ENCODE peak calls at places on chromosomes 3 and 15, in four cellular contexts. One of them, this sample, is unnamed.
A peak's percentile ranks its signal among the peaks of the same experiment; 100 is the strongest.

GRCh38 chr15:63212050-63212973 is 22.9 kb downstream of the RAB8B start:
- DNase-seq in BJ: peak; percentile 81
- DNase-seq in A549: no peak
- DNase-seq in progenitor cell of endocrine pancreas: no peak
- DNase-seq in this sample: no peak

GRCh38 chr15:37140531-37141053 is 40.2 kb upstream of the MEIS2 start:
- DNase-seq in BJ: no peak
- DNase-seq in A549: no peak
- DNase-seq in progenitor cell of endocrine pancreas: no peak
- DNase-seq in this sample: no peak

GRCh38 chr3:9969632-9970019 is 17.0 kb downstream of the EMC3 start:
- DNase-seq in BJ: no peak
- DNase-seq in A549: no peak
- DNase-seq in progenitor cell of endocrine pancreas: no peak
- DNase-seq in this sample: no peak

GRCh38 chr3:173395412-173396181 is 1.9 kb upstream of the NLGN1 start:
- DNase-seq in BJ: peak; percentile 57
- DNase-seq in A549: no peak
- DNase-seq in progenitor cell of endocrine pancreas: peak; percentile 64
- DNase-seq in this sample: peak; percentile 86

GRCh38 chr15:48304398-48304797 is 26.8 kb upstream of the DUT start:
- DNase-seq in BJ: no peak
- DNase-seq in A549: no peak
- DNase-seq in progenitor cell of endocrine pancreas: no peak
- DNase-seq in this sample: no peak

GRCh38 chr3:10465161-10465560 is 40.2 kb downstream of the ATP2B2 start:
- DNase-seq in BJ: no peak
- DNase-seq in A549: no peak
- DNase-seq in progenitor cell of endocrine pancreas: no peak
- DNase-seq in this sample: no peak

GRCh38 chr15:64386291-64386690 is 1.3 kb upstream of the TRIP4 start:
- DNase-seq in BJ: no peak
- DNase-seq in A549: no peak
- DNase-seq in progenitor cell of endocrine pancreas: no peak
- DNase-seq in this sample: no peak

GRCh38 chr3:146156801-146157310 is 4.1 kb downstream of the PLOD2 start:
- DNase-seq in BJ: no peak
- DNase-seq in A549: no peak
- DNase-seq in progenitor cell of endocrine pancreas: no peak
- DNase-seq in this sample: no peak

GRCh38 chr3:159418571-159419526 is 569.8 kb upstream of the IL12A start:
- DNase-seq in BJ: peak; percentile 19
- DNase-seq in A549: no peak
- DNase-seq in progenitor cell of endocrine pancreas: no peak
- DNase-seq in this sample: no peak

GRCh38 chr3:190121061-190121765 is 516 bp upstream of the P3H2 start:
- DNase-seq in BJ: no peak
- DNase-seq in A549: no peak
- DNase-seq in progenitor cell of endocrine pancreas: no peak
- DNase-seq in this sample: no peak

GRCh38 chr3:81876826-81877225 is 115.4 kb upstream of the GBE1 start:
- DNase-seq in BJ: no peak
- DNase-seq in A549: no peak
- DNase-seq in progenitor cell of endocrine pancreas: no peak
- DNase-seq in this sample: no peak

GRCh38 chr3:154389861-154390260 is 40.1 kb downstream of the GPR149 start:
- DNase-seq in BJ: no peak
- DNase-seq in A549: no peak
- DNase-seq in progenitor cell of endocrine pancreas: no peak
- DNase-seq in this sample: no peak

GRCh38 chr15:37837276-37837675 is 97.2 kb upstream of the TMCO5A start:
- DNase-seq in BJ: no peak
- DNase-seq in A549: no peak
- DNase-seq in progenitor cell of endocrine pancreas: no peak
- DNase-seq in this sample: no peak

GRCh38 chr3:83649692-83650091 is 1309.1 kb upstream of the CADM2 start:
- DNase-seq in BJ: no peak
- DNase-seq in A549: no peak
- DNase-seq in progenitor cell of endocrine pancreas: no peak
- DNase-seq in this sample: no peak

GRCh38 chr3:23979569-23979968 is 34.5 kb downstream of the NR1D2 start:
- DNase-seq in BJ: no peak
- DNase-seq in A549: no peak
- DNase-seq in progenitor cell of endocrine pancreas: no peak
- DNase-seq in this sample: no peak

GRCh38 chr3:52429031-52429430 is 15.9 kb downstream of the SEMA3G start:
- DNase-seq in BJ: no peak
- DNase-seq in A549: no peak
- DNase-seq in progenitor cell of endocrine pancreas: no peak
- DNase-seq in this sample: no peak

GRCh38 chr15:55297315-55297714 is 7.7 kb upstream of the RAB27A start:
- DNase-seq in BJ: no peak
- DNase-seq in A549: no peak
- DNase-seq in progenitor cell of endocrine pancreas: no peak
- DNase-seq in this sample: no peak

GRCh38 chr15:98311566-98312188 is 336.7 kb upstream of the IGF1R start:
- DNase-seq in BJ: peak; percentile 17
- DNase-seq in A549: peak; percentile 80
- DNase-seq in progenitor cell of endocrine pancreas: peak; percentile 71
- DNase-seq in this sample: peak; percentile 81

GRCh38 chr3:183253961-183254815 is 1.1 kb downstream of the B3GNT5 start:
- DNase-seq in BJ: no peak
- DNase-seq in A549: no peak
- DNase-seq in progenitor cell of endocrine pancreas: peak; percentile 55
- DNase-seq in this sample: peak; percentile 52

GRCh38 chr3:115272036-115272824 is 125.1 kb upstream of the ZBTB20 start:
- DNase-seq in BJ: peak; percentile 55
- DNase-seq in A549: no peak
- DNase-seq in progenitor cell of endocrine pancreas: no peak
- DNase-seq in this sample: no peak

GRCh38 chr15:41881550-41881924 is 12.3 kb downstream of the SPTBN5 start:
- DNase-seq in BJ: no peak
- DNase-seq in A549: no peak
- DNase-seq in progenitor cell of endocrine pancreas: no peak
- DNase-seq in this sample: no peak

GRCh38 chr3:154758109-154758868 is 321.8 kb upstream of the MME start:
- DNase-seq in BJ: peak; percentile 19
- DNase-seq in A549: peak; percentile 4
- DNase-seq in progenitor cell of endocrine pancreas: no peak
- DNase-seq in this sample: no peak

GRCh38 chr15:98996619-98997018 is 11.0 kb downstream of the PGPEP1L start:
- DNase-seq in BJ: no peak
- DNase-seq in A549: no peak
- DNase-seq in progenitor cell of endocrine pancreas: no peak
- DNase-seq in this sample: no peak

GRCh38 chr15:41892621-41893421 is 1.0 kb downstream of the SPTBN5 start:
- DNase-seq in BJ: no peak
- DNase-seq in A549: no peak
- DNase-seq in progenitor cell of endocrine pancreas: no peak
- DNase-seq in this sample: no peak

GRCh38 chr3:176147251-176147650 is 1050.0 kb downstream of the TBL1XR1 start:
- DNase-seq in BJ: no peak
- DNase-seq in A549: no peak
- DNase-seq in progenitor cell of endocrine pancreas: no peak
- DNase-seq in this sample: no peak

GRCh38 chr3:162391301-162391700 is 894.7 kb downstream of the OTOL1 start:
- DNase-seq in BJ: peak; percentile 35
- DNase-seq in A549: peak; percentile 25
- DNase-seq in progenitor cell of endocrine pancreas: no peak
- DNase-seq in this sample: no peak

GRCh38 chr15:96324900-96325299 is 5.6 kb upstream of the NR2F2 start:
- DNase-seq in BJ: no peak
- DNase-seq in A549: no peak
- DNase-seq in progenitor cell of endocrine pancreas: no peak
- DNase-seq in this sample: no peak

GRCh38 chr15:31483053-31483923 is 156.7 kb downstream of the KLF13 start:
- DNase-seq in BJ: no peak
- DNase-seq in A549: no peak
- DNase-seq in progenitor cell of endocrine pancreas: no peak
- DNase-seq in this sample: no peak

GRCh38 chr3:169661567-169662214 is 1.8 kb downstream of the MECOM start:
- DNase-seq in BJ: no peak
- DNase-seq in A549: no peak
- DNase-seq in progenitor cell of endocrine pancreas: no peak
- DNase-seq in this sample: peak; percentile 65

GRCh38 chr3:105843895-105844500 is 24.8 kb downstream of the CBLB start:
- DNase-seq in BJ: no peak
- DNase-seq in A549: no peak
- DNase-seq in progenitor cell of endocrine pancreas: no peak
- DNase-seq in this sample: no peak

GRCh38 chr3:40645883-40646282 is 121.1 kb downstream of the ZNF621 start:
- DNase-seq in BJ: no peak
- DNase-seq in A549: no peak
- DNase-seq in progenitor cell of endocrine pancreas: no peak
- DNase-seq in this sample: no peak

GRCh38 chr3:23863060-23863459 is 53.7 kb downstream of the NKIRAS1 start:
- DNase-seq in BJ: no peak
- DNase-seq in A549: no peak
- DNase-seq in progenitor cell of endocrine pancreas: no peak
- DNase-seq in this sample: no peak

GRCh38 chr3:14871456-14872200 is 52.9 kb downstream of the FGD5 start:
- DNase-seq in BJ: no peak
- DNase-seq in A549: no peak
- DNase-seq in progenitor cell of endocrine pancreas: no peak
- DNase-seq in this sample: no peak

GRCh38 chr15:80636675-80637074 is 58.4 kb upstream of the ABHD17C start:
- DNase-seq in BJ: no peak
- DNase-seq in A549: no peak
- DNase-seq in progenitor cell of endocrine pancreas: no peak
- DNase-seq in this sample: no peak
- TF ChIP-seq CTCF in BJ: no peak
- TF ChIP-seq CTCF in A549: no peak
- TF ChIP-seq CTCF in progenitor cell of endocrine pancreas: no peak
- TF ChIP-seq CTCF in this sample: no peak

GRCh38 chr3:120357807-120358206 is 8.7 kb upstream of the LRRC58 start:
- DNase-seq in BJ: no peak
- DNase-seq in A549: no peak
- DNase-seq in progenitor cell of endocrine pancreas: no peak
- DNase-seq in this sample: no peak
- TF ChIP-seq CTCF in BJ: no peak
- TF ChIP-seq CTCF in A549: no peak
- TF ChIP-seq CTCF in progenitor cell of endocrine pancreas: no peak
- TF ChIP-seq CTCF in this sample: no peak

GRCh38 chr15:39173426-39173825 is 407.5 kb upstream of the THBS1 start:
- DNase-seq in BJ: no peak
- DNase-seq in A549: no peak
- DNase-seq in progenitor cell of endocrine pancreas: no peak
- DNase-seq in this sample: no peak

GRCh38 chr15:39172380-39173281 is 408.2 kb upstream of the THBS1 start:
- DNase-seq in BJ: no peak
- DNase-seq in A549: no peak
- DNase-seq in progenitor cell of endocrine pancreas: no peak
- DNase-seq in this sample: no peak

GRCh38 chr15:39167114-39168058 is 413.5 kb upstream of the THBS1 start:
- DNase-seq in BJ: no peak
- DNase-seq in A549: no peak
- DNase-seq in progenitor cell of endocrine pancreas: no peak
- DNase-seq in this sample: no peak

GRCh38 chr15:39174332-39174731 is 406.5 kb upstream of the THBS1 start:
- DNase-seq in BJ: no peak
- DNase-seq in A549: no peak
- DNase-seq in progenitor cell of endocrine pancreas: no peak
- DNase-seq in this sample: no peak

DNA sequence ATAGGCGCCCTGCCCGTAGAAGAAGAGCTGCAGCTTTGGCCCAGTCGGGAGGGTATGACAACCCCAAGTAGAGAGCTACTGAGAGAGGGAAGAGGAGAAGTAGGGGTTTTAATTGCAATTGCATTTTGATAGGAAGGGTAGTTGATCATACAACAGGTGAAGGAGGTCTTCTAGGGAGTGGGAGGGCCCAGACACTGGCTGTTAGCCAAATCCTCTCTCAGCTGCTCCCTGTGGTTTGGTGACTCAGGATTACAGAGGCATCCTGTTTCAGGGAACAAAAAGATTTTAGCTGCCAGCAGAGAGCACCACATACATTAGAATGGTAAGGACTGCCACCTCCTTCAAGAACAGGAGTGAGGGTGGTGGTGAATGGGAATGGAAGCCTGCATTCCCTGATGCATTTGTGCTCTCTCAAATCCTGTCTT is 408.9 kb upstream of the THBS1 start:
- DNase-seq in BJ: peak; percentile 86
- DNase-seq in A549: peak; percentile 74
- DNase-seq in progenitor cell of endocrine pancreas: no peak
- DNase-seq in this sample: no peak
- TF ChIP-seq CTCF in BJ: peak; percentile 41
- TF ChIP-seq CTCF in A549: peak; percentile 66
- TF ChIP-seq CTCF in progenitor cell of endocrine pancreas: peak; percentile 51
- TF ChIP-seq CTCF in this sample: no peak

GRCh38 chr3:48432411-48433371 is 2.8 kb upstream of the PLXNB1 start:
- DNase-seq in BJ: no peak
- DNase-seq in A549: no peak
- DNase-seq in progenitor cell of endocrine pancreas: no peak
- DNase-seq in this sample: no peak
- TF ChIP-seq CTCF in BJ: peak; percentile 13
- TF ChIP-seq CTCF in A549: peak; percentile 26
- TF ChIP-seq CTCF in progenitor cell of endocrine pancreas: peak; percentile 26
- TF ChIP-seq CTCF in this sample: no peak

GRCh38 chr3:180749322-180749721 is 70.0 kb upstream of the CCDC39 start:
- DNase-seq in BJ: no peak
- DNase-seq in A549: no peak
- DNase-seq in progenitor cell of endocrine pancreas: no peak
- DNase-seq in this sample: no peak
- TF ChIP-seq CTCF in BJ: no peak
- TF ChIP-seq CTCF in A549: no peak
- TF ChIP-seq CTCF in progenitor cell of endocrine pancreas: no peak
- TF ChIP-seq CTCF in this sample: no peak

DNA sequence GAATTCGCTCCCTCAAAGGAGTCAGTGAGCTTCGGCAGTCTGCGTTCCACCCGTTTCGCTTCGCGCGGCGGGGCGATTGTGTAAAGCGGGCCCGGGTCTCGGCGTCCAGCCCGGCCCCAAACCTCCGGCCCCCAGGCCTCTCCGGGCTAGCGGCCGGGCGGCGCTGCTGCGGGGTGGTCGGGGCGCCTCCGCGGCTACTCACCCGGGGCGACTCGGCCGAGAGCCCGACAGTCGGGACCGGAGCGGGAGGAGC is 412 bp downstream of the CHDH start:
- DNase-seq in BJ: no peak
- DNase-seq in A549: no peak
- DNase-seq in progenitor cell of endocrine pancreas: peak; percentile 26
- DNase-seq in this sample: no peak
- TF ChIP-seq CTCF in BJ: no peak
- TF ChIP-seq CTCF in A549: no peak
- TF ChIP-seq CTCF in progenitor cell of endocrine pancreas: peak; percentile 11
- TF ChIP-seq CTCF in this sample: no peak